ENCODE peak calls at places on chromosomes 16 and 17, in five cellular contexts. N, F, K, T and O are unnamed samples.

GRCh38 chr17:5024604-5025003 is 10.6 kb downstream of the SLC52A1 start:
- DNase-seq in N (no peak), T (no peak), F (no peak), K (no peak), O (no peak)

GRCh38 chr17:71409137-71409536 is 711.7 kb upstream of the SOX9 start:
- DNase-seq in T (no peak), K (no peak), F (peak; percentile 43), N (no peak), O (no peak)

GRCh38 chr17:22267019-22267418 is 574.7 kb downstream of the KCNJ18 start:
- DNase-seq in F (no peak), T (no peak), N (no peak), K (no peak), O (no peak)

GRCh38 chr17:82400206-82400605 is 17.9 kb upstream of the HEXD start:
- DNase-seq in F (no peak), N (peak; percentile 5), K (no peak), T (no peak), O (no peak)

GRCh38 chr17:69654981-69655581 is 240.6 kb downstream of the MAP2K6 start:
- DNase-seq in N (peak; percentile 95), F (peak; percentile 11), T (peak; percentile 6), K (no peak), O (no peak)

GRCh38 chr17:39090832-39091622 is 60.4 kb downstream of the PLXDC1 start:
- DNase-seq in N (no peak), F (no peak), K (no peak), T (no peak), O (no peak)

GRCh38 chr17:4598776-4599504 is 14.6 kb downstream of the SMTNL2 start:
- DNase-seq in N (peak; percentile 51), T (no peak), F (no peak), K (peak; percentile 32), O (no peak)

GRCh38 chr17:31527606-31528005 is 136.1 kb downstream of the RAB11FIP4 start:
- DNase-seq in T (peak; percentile 28), N (peak; percentile 55), K (no peak), F (no peak), O (no peak)

GRCh38 chr16:85608515-85608885 is 4.6 kb upstream of the GSE1 start:
- DNase-seq in F (no peak), T (no peak), N (no peak), K (peak; percentile 54), O (no peak)

GRCh38 chr16:85610446-85611204 is 2.5 kb upstream of the GSE1 start:
- DNase-seq in N (peak; percentile 81), F (peak; percentile 84), T (peak; percentile 53), K (peak; percentile 90), O (peak; percentile 92)

GRCh38 chr16:85610059-85610445 is 3.1 kb upstream of the GSE1 start:
- DNase-seq in F (no peak), K (no peak), T (no peak), N (no peak), O (no peak)

GRCh38 chr16:85608887-85609286 is 4.2 kb upstream of the GSE1 start:
- DNase-seq in F (no peak), N (no peak), T (no peak), K (no peak), O (no peak)

DNA sequence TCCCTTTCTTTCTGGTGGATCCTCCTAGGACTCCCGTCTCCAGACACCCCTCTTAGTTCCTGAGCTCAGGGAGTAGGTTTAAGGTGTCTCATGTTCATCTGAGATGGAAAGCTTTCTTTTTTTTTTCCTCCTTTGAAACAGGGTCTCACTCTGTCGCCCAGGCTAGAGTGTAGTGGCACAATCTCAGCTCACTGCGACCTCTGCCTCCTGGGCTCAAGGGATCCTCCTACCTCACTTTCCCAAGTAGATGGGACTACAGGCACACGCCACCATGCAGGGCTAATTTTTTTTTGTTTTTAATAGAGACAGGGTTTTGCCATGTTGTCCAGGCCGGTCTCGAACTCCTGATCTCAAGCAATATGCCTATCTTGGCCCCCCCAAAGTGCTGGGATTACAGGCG is 3.6 kb upstream of the GSE1 start:
- DNase-seq in T (no peak), N (no peak), K (no peak), F (no peak), O (no peak)
- H3K27ac ChIP-seq in T (no peak overlapping the region), N (no peak overlapping the region), K (no peak overlapping the region), F (no peak overlapping the region), O (no peak overlapping the region)

GRCh38 chr17:33210240-33210639 is 82.9 kb downstream of the ASIC2 start:
- DNase-seq in T (no peak), K (no peak), N (no peak), F (no peak), O (no peak)

GRCh38 chr17:33205552-33205951 is 87.5 kb downstream of the ASIC2 start:
- DNase-seq in K (no peak), T (no peak), N (no peak), F (no peak), O (no peak)

GRCh38 chr17:33209671-33210070 is 83.4 kb downstream of the ASIC2 start:
- DNase-seq in K (no peak), N (peak; percentile 47), F (peak; percentile 30), T (peak; percentile 10), O (no peak)

GRCh38 chr17:33204701-33205100 is 88.4 kb downstream of the ASIC2 start:
- DNase-seq in F (no peak), K (no peak), T (no peak), N (no peak), O (no peak)

DNA sequence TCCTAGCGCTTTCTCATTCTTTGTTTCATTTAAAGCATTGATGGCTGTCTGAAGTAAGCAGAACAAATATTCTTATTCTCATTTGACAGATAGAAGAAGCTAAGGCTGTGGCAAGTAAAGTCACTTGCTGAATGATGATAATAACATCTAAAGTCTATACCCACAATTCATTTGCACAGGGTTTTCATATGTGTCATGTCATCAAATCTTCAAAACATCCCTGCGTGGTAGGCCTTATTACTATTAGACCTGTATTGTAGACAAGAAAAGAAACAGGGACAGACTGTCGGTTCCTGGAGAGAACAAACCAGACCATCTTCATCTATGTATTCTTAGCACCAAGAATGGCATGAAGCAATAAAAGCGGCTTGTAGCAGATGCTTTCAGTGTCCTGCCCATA is 85.9 kb downstream of the ASIC2 start:
- DNase-seq in K (no peak), F (no peak), N (no peak), T (no peak), O (no peak)
- TF ChIP-seq POLR2A in K (no peak), F (no peak), N (no peak), T (no peak), O (no peak)

GRCh38 chr16:23225634-23226033 is 43.1 kb downstream of the SCNN1G start:
- DNase-seq in N (no peak), K (no peak), T (no peak), F (no peak), O (no peak)
- H3K27ac ChIP-seq in N (no peak overlapping the region), K (no peak overlapping the region), T (no peak overlapping the region), F (no peak overlapping the region), O (no peak overlapping the region)

GRCh38 chr17:64020068-64020766 is at the start of gene ICAM2:
- DNase-seq in F (no peak), N (no peak), K (peak; percentile 70), T (peak; percentile 71), O (peak; percentile 96)
- TF ChIP-seq POLR2A in F (no peak), N (no peak), K (peak; percentile 47), T (peak; percentile 48), O (peak; percentile 51)

GRCh38 chr16:3060339-3061127 is 4.9 kb upstream of the IL32 start:
- DNase-seq in N (no peak), F (no peak), T (no peak), K (no peak), O (no peak)
- H3K27ac ChIP-seq in N (no peak overlapping the region), F (peak overlapping the region; percentile 99), T (no peak overlapping the region), K (no peak overlapping the region), O (no peak overlapping the region)

DNA sequence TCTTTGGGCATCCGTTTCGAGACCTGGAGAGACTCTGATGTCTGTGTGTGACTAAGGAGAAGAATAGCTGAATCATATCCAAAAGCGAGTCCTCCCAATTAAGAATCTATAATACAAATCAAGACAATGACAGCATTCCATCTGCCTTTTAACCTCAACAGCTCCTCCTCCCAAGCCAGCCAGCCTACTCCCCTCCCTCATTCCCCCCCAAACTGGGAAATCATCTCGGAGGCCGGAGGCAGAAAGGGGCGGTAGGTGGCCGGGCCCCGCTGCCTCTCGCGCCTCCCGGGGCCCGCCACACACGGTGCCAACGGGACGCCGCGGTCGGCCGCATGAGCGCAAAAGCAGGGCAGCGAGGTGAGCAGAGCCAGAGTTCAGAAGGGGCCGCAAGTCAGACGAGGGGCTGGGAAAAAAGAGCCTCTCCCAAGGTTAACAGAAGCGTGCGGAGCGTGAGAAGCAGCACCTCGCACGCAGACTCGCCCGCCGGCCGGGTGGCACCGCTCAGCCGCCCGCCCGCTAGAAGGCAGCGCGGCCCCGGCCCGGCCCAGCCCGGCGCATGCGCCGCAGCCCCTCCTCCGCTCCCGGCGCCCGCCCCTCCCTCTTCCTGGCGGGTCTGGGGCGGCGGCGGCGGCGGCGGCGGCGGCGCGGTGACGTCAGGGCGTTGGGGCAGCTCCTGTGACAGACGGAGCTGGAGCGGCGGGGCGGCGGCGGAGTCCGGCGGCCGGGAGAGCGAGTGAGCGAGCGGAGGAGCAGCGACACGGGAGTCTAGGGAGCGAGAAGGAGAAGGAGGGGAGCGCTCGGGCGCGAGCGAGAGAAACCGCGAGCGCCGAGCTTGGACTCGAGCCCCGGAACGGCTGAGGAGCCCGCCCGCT is at the start of gene PAFAH1B1:
- DNase-seq in N (peak; percentile 72), T (peak; percentile 90), K (peak; percentile 94), F (peak; percentile 95), O (peak; percentile 95)
- TF ChIP-seq POLR2A in N (peak; percentile 89), T (peak; percentile 88), K (peak; percentile 74), F (peak; percentile 98), O (peak; percentile 85)

GRCh38 chr17:56176101-56176500 is 22.8 kb downstream of the ANKFN1 start:
- DNase-seq in N (peak; percentile 36), K (no peak), F (no peak), T (no peak), O (no peak)

GRCh38 chr17:56173958-56174357 is 20.7 kb downstream of the ANKFN1 start:
- DNase-seq in T (no peak), F (no peak), N (no peak), K (no peak), O (no peak)

GRCh38 chr17:56173026-56173425 is 19.8 kb downstream of the ANKFN1 start:
- DNase-seq in T (no peak), F (no peak), K (no peak), N (no peak), O (no peak)

GRCh38 chr17:56175299-56175935 is 22.1 kb downstream of the ANKFN1 start:
- DNase-seq in N (no peak), F (no peak), T (no peak), K (no peak), O (no peak)

DNA sequence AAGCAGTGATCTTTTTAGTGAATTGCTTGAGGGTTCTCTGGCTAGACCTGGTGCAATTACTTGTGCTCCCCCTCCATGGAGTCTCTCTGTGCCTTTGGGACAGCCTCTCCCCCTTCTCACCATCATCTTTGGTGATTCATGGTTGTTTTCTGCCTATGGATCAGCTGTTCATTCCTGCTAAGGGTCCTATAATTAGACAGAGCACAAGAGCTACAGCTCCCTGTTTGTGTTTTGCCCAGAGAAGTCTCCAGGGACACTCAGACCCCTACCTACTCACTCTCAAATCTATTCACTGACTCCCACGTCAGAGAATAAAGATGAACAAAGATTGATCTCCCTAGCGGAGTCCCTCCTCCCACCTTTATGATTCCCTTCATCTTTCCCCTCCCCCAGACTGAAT is 21.1 kb downstream of the ANKFN1 start:
- DNase-seq in F (no peak), K (no peak), N (no peak), T (no peak), O (no peak)
- H3K27ac ChIP-seq in F (no peak overlapping the region), K (no peak overlapping the region), N (peak overlapping the region; percentile 31), T (no peak overlapping the region), O (no peak overlapping the region)

GRCh38 chr16:31094424-31095120 is at the start of gene VKORC1:
- DNase-seq in K (peak; percentile 97), F (peak; percentile 99), N (peak; percentile 97), T (peak; percentile 97), O (peak; percentile 97)
- TF ChIP-seq POLR2A in K (peak; percentile 81), F (peak; percentile 62), N (no peak), T (peak; percentile 64), O (peak; percentile 91)